ENCODE peak calls at places on chromosomes 4 and X, in four cellular contexts. One of them, this sample, is unnamed.

GRCh38 chr4:17494258-17494657 is 17.6 kb downstream of the QDPR start:
- DNase-seq in AG09309: no peak
- DNase-seq in stimulated activated CD4-positive, alpha-beta T cell treated with anti-CD3 and anti-CD28 coated beads, Interleukin-12 subunit alpha, Interleukin-12 subunit beta, amount 100 ng/mL, for 4 hours: peak
- DNase-seq in stimulated activated CD8-positive, alpha-beta memory T cell treated with anti-CD3 and anti-CD28 coated beads, Interleukin-7, amount 100 ng/mL, for 4 hours: no peak
- DNase-seq in this sample: peak

GRCh38 chr4:15339732-15340131 is 88.1 kb upstream of the C1QTNF7 start:
- DNase-seq in AG09309: no peak
- DNase-seq in stimulated activated CD4-positive, alpha-beta T cell treated with anti-CD3 and anti-CD28 coated beads, Interleukin-12 subunit alpha, Interleukin-12 subunit beta, amount 100 ng/mL, for 4 hours: no peak
- DNase-seq in stimulated activated CD8-positive, alpha-beta memory T cell treated with anti-CD3 and anti-CD28 coated beads, Interleukin-7, amount 100 ng/mL, for 4 hours: no peak
- DNase-seq in this sample: no peak

GRCh38 chr4:96305030-96305429 is 465.1 kb downstream of the PDHA2 start:
- DNase-seq in AG09309: no peak
- DNase-seq in stimulated activated CD4-positive, alpha-beta T cell treated with anti-CD3 and anti-CD28 coated beads, Interleukin-12 subunit alpha, Interleukin-12 subunit beta, amount 100 ng/mL, for 4 hours: no peak
- DNase-seq in stimulated activated CD8-positive, alpha-beta memory T cell treated with anti-CD3 and anti-CD28 coated beads, Interleukin-7, amount 100 ng/mL, for 4 hours: no peak
- DNase-seq in this sample: no peak

GRCh38 chr4:24917076-24917856 is 4.4 kb upstream of the CCDC149 start:
- DNase-seq in AG09309: no peak
- DNase-seq in stimulated activated CD4-positive, alpha-beta T cell treated with anti-CD3 and anti-CD28 coated beads, Interleukin-12 subunit alpha, Interleukin-12 subunit beta, amount 100 ng/mL, for 4 hours: no peak
- DNase-seq in stimulated activated CD8-positive, alpha-beta memory T cell treated with anti-CD3 and anti-CD28 coated beads, Interleukin-7, amount 100 ng/mL, for 4 hours: no peak
- DNase-seq in this sample: no peak

GRCh38 chr4:38163216-38164006 is 203.2 kb downstream of the PTTG2 start:
- DNase-seq in AG09309: peak
- DNase-seq in stimulated activated CD4-positive, alpha-beta T cell treated with anti-CD3 and anti-CD28 coated beads, Interleukin-12 subunit alpha, Interleukin-12 subunit beta, amount 100 ng/mL, for 4 hours: no peak
- DNase-seq in stimulated activated CD8-positive, alpha-beta memory T cell treated with anti-CD3 and anti-CD28 coated beads, Interleukin-7, amount 100 ng/mL, for 4 hours: no peak
- DNase-seq in this sample: peak

GRCh38 chrX:12949205-12949926 is 25.5 kb upstream of the TMSB4X start:
- DNase-seq in AG09309: peak
- DNase-seq in stimulated activated CD4-positive, alpha-beta T cell treated with anti-CD3 and anti-CD28 coated beads, Interleukin-12 subunit alpha, Interleukin-12 subunit beta, amount 100 ng/mL, for 4 hours: no peak
- DNase-seq in stimulated activated CD8-positive, alpha-beta memory T cell treated with anti-CD3 and anti-CD28 coated beads, Interleukin-7, amount 100 ng/mL, for 4 hours: no peak
- DNase-seq in this sample: peak

GRCh38 chr4:113646456-113646809 is 115.1 kb downstream of the CAMK2D start:
- DNase-seq in AG09309: no peak
- DNase-seq in stimulated activated CD4-positive, alpha-beta T cell treated with anti-CD3 and anti-CD28 coated beads, Interleukin-12 subunit alpha, Interleukin-12 subunit beta, amount 100 ng/mL, for 4 hours: no peak
- DNase-seq in stimulated activated CD8-positive, alpha-beta memory T cell treated with anti-CD3 and anti-CD28 coated beads, Interleukin-7, amount 100 ng/mL, for 4 hours: no peak
- DNase-seq in this sample: no peak

GRCh38 chrX:120536056-120536455 is 24.7 kb downstream of the CUL4B start:
- DNase-seq in AG09309: no peak
- DNase-seq in stimulated activated CD4-positive, alpha-beta T cell treated with anti-CD3 and anti-CD28 coated beads, Interleukin-12 subunit alpha, Interleukin-12 subunit beta, amount 100 ng/mL, for 4 hours: no peak
- DNase-seq in stimulated activated CD8-positive, alpha-beta memory T cell treated with anti-CD3 and anti-CD28 coated beads, Interleukin-7, amount 100 ng/mL, for 4 hours: no peak
- DNase-seq in this sample: no peak

GRCh38 chr4:13430834-13431568 is 53.1 kb downstream of the RAB28 start:
- DNase-seq in AG09309: no peak
- DNase-seq in stimulated activated CD4-positive, alpha-beta T cell treated with anti-CD3 and anti-CD28 coated beads, Interleukin-12 subunit alpha, Interleukin-12 subunit beta, amount 100 ng/mL, for 4 hours: no peak
- DNase-seq in stimulated activated CD8-positive, alpha-beta memory T cell treated with anti-CD3 and anti-CD28 coated beads, Interleukin-7, amount 100 ng/mL, for 4 hours: no peak
- DNase-seq in this sample: no peak

GRCh38 chr4:4420421-4420820 is 33.5 kb downstream of the NSG1 start:
- DNase-seq in AG09309: no peak
- DNase-seq in stimulated activated CD4-positive, alpha-beta T cell treated with anti-CD3 and anti-CD28 coated beads, Interleukin-12 subunit alpha, Interleukin-12 subunit beta, amount 100 ng/mL, for 4 hours: no peak
- DNase-seq in stimulated activated CD8-positive, alpha-beta memory T cell treated with anti-CD3 and anti-CD28 coated beads, Interleukin-7, amount 100 ng/mL, for 4 hours: no peak
- DNase-seq in this sample: no peak

GRCh38 chr4:73620115-73620792 is at the start of gene RASSF6:
- DNase-seq in AG09309: no peak
- DNase-seq in stimulated activated CD4-positive, alpha-beta T cell treated with anti-CD3 and anti-CD28 coated beads, Interleukin-12 subunit alpha, Interleukin-12 subunit beta, amount 100 ng/mL, for 4 hours: peak
- DNase-seq in stimulated activated CD8-positive, alpha-beta memory T cell treated with anti-CD3 and anti-CD28 coated beads, Interleukin-7, amount 100 ng/mL, for 4 hours: no peak
- DNase-seq in this sample: no peak

GRCh38 chrX:57643698-57644097 is 36.4 kb downstream of the NLRP2B start:
- DNase-seq in AG09309: no peak
- DNase-seq in stimulated activated CD4-positive, alpha-beta T cell treated with anti-CD3 and anti-CD28 coated beads, Interleukin-12 subunit alpha, Interleukin-12 subunit beta, amount 100 ng/mL, for 4 hours: no peak
- DNase-seq in stimulated activated CD8-positive, alpha-beta memory T cell treated with anti-CD3 and anti-CD28 coated beads, Interleukin-7, amount 100 ng/mL, for 4 hours: no peak
- DNase-seq in this sample: no peak

GRCh38 chr4:119604266-119604665 is 24.3 kb downstream of the PDE5A start:
- DNase-seq in AG09309: no peak
- DNase-seq in stimulated activated CD4-positive, alpha-beta T cell treated with anti-CD3 and anti-CD28 coated beads, Interleukin-12 subunit alpha, Interleukin-12 subunit beta, amount 100 ng/mL, for 4 hours: no peak
- DNase-seq in stimulated activated CD8-positive, alpha-beta memory T cell treated with anti-CD3 and anti-CD28 coated beads, Interleukin-7, amount 100 ng/mL, for 4 hours: no peak
- DNase-seq in this sample: no peak

GRCh38 chrX:3066555-3066954 is 25.3 kb downstream of the ARSF start:
- DNase-seq in AG09309: no peak
- DNase-seq in stimulated activated CD4-positive, alpha-beta T cell treated with anti-CD3 and anti-CD28 coated beads, Interleukin-12 subunit alpha, Interleukin-12 subunit beta, amount 100 ng/mL, for 4 hours: no peak
- DNase-seq in stimulated activated CD8-positive, alpha-beta memory T cell treated with anti-CD3 and anti-CD28 coated beads, Interleukin-7, amount 100 ng/mL, for 4 hours: no peak
- DNase-seq in this sample: peak

GRCh38 chr4:123826896-123827295 is 430.3 kb downstream of the SPRY1 start:
- DNase-seq in AG09309: no peak
- DNase-seq in stimulated activated CD4-positive, alpha-beta T cell treated with anti-CD3 and anti-CD28 coated beads, Interleukin-12 subunit alpha, Interleukin-12 subunit beta, amount 100 ng/mL, for 4 hours: no peak
- DNase-seq in stimulated activated CD8-positive, alpha-beta memory T cell treated with anti-CD3 and anti-CD28 coated beads, Interleukin-7, amount 100 ng/mL, for 4 hours: no peak
- DNase-seq in this sample: no peak

GRCh38 chrX:63919081-63919480 is 134.1 kb upstream of the ARHGEF9 start:
- DNase-seq in AG09309: no peak
- DNase-seq in stimulated activated CD4-positive, alpha-beta T cell treated with anti-CD3 and anti-CD28 coated beads, Interleukin-12 subunit alpha, Interleukin-12 subunit beta, amount 100 ng/mL, for 4 hours: no peak
- DNase-seq in stimulated activated CD8-positive, alpha-beta memory T cell treated with anti-CD3 and anti-CD28 coated beads, Interleukin-7, amount 100 ng/mL, for 4 hours: no peak
- DNase-seq in this sample: no peak

GRCh38 chr4:124484940-124485339 is 227.6 kb downstream of the ANKRD50 start:
- DNase-seq in AG09309: no peak
- DNase-seq in stimulated activated CD4-positive, alpha-beta T cell treated with anti-CD3 and anti-CD28 coated beads, Interleukin-12 subunit alpha, Interleukin-12 subunit beta, amount 100 ng/mL, for 4 hours: no peak
- DNase-seq in stimulated activated CD8-positive, alpha-beta memory T cell treated with anti-CD3 and anti-CD28 coated beads, Interleukin-7, amount 100 ng/mL, for 4 hours: no peak
- DNase-seq in this sample: no peak

GRCh38 chr4:32258986-32259385 is 1538.8 kb downstream of the PCDH7 start:
- DNase-seq in AG09309: no peak
- DNase-seq in stimulated activated CD4-positive, alpha-beta T cell treated with anti-CD3 and anti-CD28 coated beads, Interleukin-12 subunit alpha, Interleukin-12 subunit beta, amount 100 ng/mL, for 4 hours: no peak
- DNase-seq in stimulated activated CD8-positive, alpha-beta memory T cell treated with anti-CD3 and anti-CD28 coated beads, Interleukin-7, amount 100 ng/mL, for 4 hours: no peak
- DNase-seq in this sample: no peak

GRCh38 chr4:113389160-113389559 is 339.7 kb downstream of the ANK2 start:
- DNase-seq in AG09309: no peak
- DNase-seq in stimulated activated CD4-positive, alpha-beta T cell treated with anti-CD3 and anti-CD28 coated beads, Interleukin-12 subunit alpha, Interleukin-12 subunit beta, amount 100 ng/mL, for 4 hours: no peak
- DNase-seq in stimulated activated CD8-positive, alpha-beta memory T cell treated with anti-CD3 and anti-CD28 coated beads, Interleukin-7, amount 100 ng/mL, for 4 hours: no peak
- DNase-seq in this sample: no peak

GRCh38 chr4:111512081-111512774 is 633.0 kb upstream of the FAM241A start:
- DNase-seq in AG09309: peak
- DNase-seq in stimulated activated CD4-positive, alpha-beta T cell treated with anti-CD3 and anti-CD28 coated beads, Interleukin-12 subunit alpha, Interleukin-12 subunit beta, amount 100 ng/mL, for 4 hours: no peak
- DNase-seq in stimulated activated CD8-positive, alpha-beta memory T cell treated with anti-CD3 and anti-CD28 coated beads, Interleukin-7, amount 100 ng/mL, for 4 hours: no peak
- DNase-seq in this sample: peak

This sample was measured in AG20443.